ENCODE peak calls at places on chromosomes 12 and 14, in five cellular contexts. One of them, this sample, is unnamed.

GRCh38 chr12:26971963-26972362 is 33.7 kb downstream of the FGFR1OP2 start:
- DNase-seq in HS-27A: no peak
- DNase-seq in adipocyte: no peak
- DNase-seq in fibroblast of mammary gland: no peak
- DNase-seq in fibroblast of the aortic adventitia: no peak
- DNase-seq in this sample: no peak

GRCh38 chr12:79296871-79297270 is 393.9 kb downstream of the PAWR start:
- DNase-seq in fibroblast of the aortic adventitia: no peak
- DNase-seq in fibroblast of mammary gland: peak; percentile 5
- DNase-seq in HS-27A: no peak
- DNase-seq in adipocyte: peak; percentile 35
- DNase-seq in this sample: no peak

GRCh38 chr12:31386364-31386777 is 60.4 kb upstream of the SINHCAF start:
- DNase-seq in HS-27A: no peak
- DNase-seq in fibroblast of the aortic adventitia: no peak
- DNase-seq in adipocyte: no peak
- DNase-seq in fibroblast of mammary gland: no peak
- DNase-seq in this sample: no peak

GRCh38 chr14:99968156-99968920 is 96.9 kb upstream of the EVL start:
- DNase-seq in fibroblast of mammary gland: peak; percentile 97
- DNase-seq in fibroblast of the aortic adventitia: peak; percentile 90
- DNase-seq in adipocyte: peak; percentile 88
- DNase-seq in HS-27A: no peak
- DNase-seq in this sample: peak; percentile 22

GRCh38 chr14:85471744-85472143 is 58.2 kb upstream of the FLRT2 start:
- DNase-seq in fibroblast of mammary gland: peak; percentile 96
- DNase-seq in fibroblast of the aortic adventitia: peak; percentile 91
- DNase-seq in HS-27A: peak; percentile 88
- DNase-seq in adipocyte: peak; percentile 79
- DNase-seq in this sample: peak; percentile 79

GRCh38 chr14:81437226-81437625 is 37.1 kb upstream of the STON2 start:
- DNase-seq in HS-27A: no peak
- DNase-seq in fibroblast of mammary gland: no peak
- DNase-seq in fibroblast of the aortic adventitia: no peak
- DNase-seq in adipocyte: no peak
- DNase-seq in this sample: no peak

GRCh38 chr14:72270341-72270740 is 338.1 kb downstream of the RGS6 start:
- DNase-seq in HS-27A: no peak
- DNase-seq in adipocyte: no peak
- DNase-seq in fibroblast of mammary gland: no peak
- DNase-seq in fibroblast of the aortic adventitia: no peak
- DNase-seq in this sample: no peak

GRCh38 chr12:106642991-106643390 is 60.2 kb downstream of the RFX4 start:
- DNase-seq in fibroblast of mammary gland: no peak
- DNase-seq in HS-27A: no peak
- DNase-seq in fibroblast of the aortic adventitia: no peak
- DNase-seq in adipocyte: no peak
- DNase-seq in this sample: peak; percentile 20

GRCh38 chr14:52351191-52351560 is 37.1 kb downstream of the PTGER2 start:
- DNase-seq in HS-27A: no peak
- DNase-seq in adipocyte: no peak
- DNase-seq in fibroblast of the aortic adventitia: peak; percentile 66
- DNase-seq in fibroblast of mammary gland: peak; percentile 59
- DNase-seq in this sample: no peak

GRCh38 chr12:94267530-94267877 is 119.1 kb downstream of the PLXNC1 start:
- DNase-seq in HS-27A: no peak
- DNase-seq in fibroblast of mammary gland: no peak
- DNase-seq in adipocyte: no peak
- DNase-seq in fibroblast of the aortic adventitia: no peak
- DNase-seq in this sample: no peak

GRCh38 chr12:16884819-16885218 is 278.9 kb upstream of the LMO3 start:
- DNase-seq in adipocyte: no peak
- DNase-seq in fibroblast of the aortic adventitia: no peak
- DNase-seq in HS-27A: no peak
- DNase-seq in fibroblast of mammary gland: no peak
- DNase-seq in this sample: no peak

GRCh38 chr12:53805801-53806200 is 54.0 kb upstream of the CISTR start:
- DNase-seq in adipocyte: no peak
- DNase-seq in HS-27A: no peak
- DNase-seq in fibroblast of mammary gland: peak; percentile 62
- DNase-seq in fibroblast of the aortic adventitia: no peak
- DNase-seq in this sample: peak; percentile 41

GRCh38 chr14:101008631-101009336 is 105.3 kb upstream of the RTL1 start:
- DNase-seq in adipocyte: no peak
- DNase-seq in fibroblast of mammary gland: peak; percentile 76
- DNase-seq in fibroblast of the aortic adventitia: no peak
- DNase-seq in HS-27A: no peak
- DNase-seq in this sample: no peak

GRCh38 chr14:59252772-59253500 is 64.5 kb downstream of the DAAM1 start:
- DNase-seq in HS-27A: no peak
- DNase-seq in adipocyte: peak; percentile 44
- DNase-seq in fibroblast of mammary gland: peak; percentile 58
- DNase-seq in fibroblast of the aortic adventitia: peak; percentile 82
- DNase-seq in this sample: no peak

GRCh38 chr12:101045486-101046474 is 164.3 kb downstream of the SLC5A8 start:
- DNase-seq in adipocyte: no peak
- DNase-seq in fibroblast of the aortic adventitia: peak; percentile 74
- DNase-seq in fibroblast of mammary gland: peak; percentile 57
- DNase-seq in HS-27A: no peak
- DNase-seq in this sample: peak; percentile 30

GRCh38 chr12:106417926-106418910 is 60.7 kb downstream of the POLR3B start:
- DNase-seq in fibroblast of the aortic adventitia: peak; percentile 89
- DNase-seq in adipocyte: peak; percentile 68
- DNase-seq in fibroblast of mammary gland: peak; percentile 69
- DNase-seq in HS-27A: peak; percentile 51
- DNase-seq in this sample: peak; percentile 55

GRCh38 chr12:100826323-100826722 is 31.7 kb downstream of the ANO4 start:
- DNase-seq in HS-27A: no peak
- DNase-seq in fibroblast of the aortic adventitia: peak; percentile 68
- DNase-seq in adipocyte: peak; percentile 74
- DNase-seq in fibroblast of mammary gland: peak; percentile 60
- DNase-seq in this sample: peak; percentile 74

This sample was measured in epithelial cell of esophagus.